ENCODE peak calls at places on chromosomes 4 and X, in five cellular contexts. M is CD8-positive, alpha-beta T cell; J is cardiac muscle cell; D is heart left ventricle; E is psoas muscle. R is an unnamed sample.

GRCh38 chrX:109199726-109200125 is 282.2 kb downstream of the GUCY2F start:
- DNase-seq in D (no peak), E (no peak), M (no peak), J (peak; percentile 53), R (no peak)

GRCh38 chr4:150315175-150315574 is 236.9 kb downstream of the DCLK2 start:
- DNase-seq in E (no peak), D (no peak), J (peak; percentile 39), M (no peak), R (no peak)

GRCh38 chr4:7813674-7814073 is 126.0 kb downstream of the AFAP1 start:
- DNase-seq in E (no peak), J (peak; percentile 64), M (no peak), D (no peak), R (no peak)

GRCh38 chr4:77309496-77309895 is 152.5 kb downstream of the CCNG2 start:
- DNase-seq in D (no peak), J (no peak), M (no peak), E (no peak), R (no peak)

GRCh38 chr4:41572414-41572986 is 34.5 kb downstream of the LIMCH1 start:
- DNase-seq in J (no peak), M (no peak), D (no peak), E (no peak), R (no peak)

GRCh38 chr4:168876106-168876505 is 133.9 kb downstream of the CBR4 start:
- DNase-seq in J (no peak), M (no peak), D (no peak), E (no peak), R (no peak)

GRCh38 chr4:2186133-2186864 is 55.6 kb downstream of the HAUS3 start:
- DNase-seq in J (peak; percentile 63), E (no peak), D (no peak), M (no peak), R (peak; percentile 52)

GRCh38 chrX:2360731-2361130 is 140.0 kb downstream of the DHRSX start:
- DNase-seq in J (peak; percentile 71), E (no peak), D (no peak), M (no peak), R (no peak)

GRCh38 chr4:181592221-181592745 is 650.9 kb upstream of the TENM3 start:
- DNase-seq in D (no peak), J (peak; percentile 9), M (no peak), E (no peak), R (no peak)

GRCh38 chr4:62531731-62532130 is 1331.6 kb downstream of the ADGRL3 start:
- DNase-seq in J (no peak), E (no peak), D (no peak), M (no peak), R (no peak)

GRCh38 chr4:186593587-186593973 is 38.2 kb upstream of the MTNR1A start:
- DNase-seq in E (no peak), J (no peak), D (no peak), M (no peak), R (no peak)

GRCh38 chr4:8651661-8652180 is 59.2 kb downstream of the CPZ start:
- DNase-seq in D (peak; percentile 14), E (no peak), J (no peak), M (no peak), R (no peak)

GRCh38 chr4:186104895-186105720 is 604 bp downstream of the FAM149A start:
- DNase-seq in E (peak; percentile 56), J (peak; percentile 8), M (no peak), D (no peak), R (no peak)

GRCh38 chr4:186500721-186501304 is 54.6 kb downstream of the MTNR1A start:
- DNase-seq in M (no peak), D (no peak), E (no peak), J (peak; percentile 3), R (no peak)

GRCh38 chrX:148268646-148269045 is 231.8 kb upstream of the AFF2 start:
- DNase-seq in M (no peak), E (no peak), J (no peak), D (no peak), R (no peak)

GRCh38 chr4:185671041-185671440 is 135.7 kb upstream of the PDLIM3 start:
- DNase-seq in J (no peak), E (no peak), D (no peak), M (no peak), R (no peak)

GRCh38 chr4:17726911-17727310 is 54.5 kb downstream of the FAM184B start:
- DNase-seq in D (no peak), E (no peak), J (no peak), M (no peak), R (no peak)

GRCh38 chrX:81291996-81292395 is 90.1 kb downstream of the SH3BGRL start:
- DNase-seq in M (no peak), D (no peak), E (no peak), J (no peak), R (no peak)

GRCh38 chrX:148984238-148984637 is 483.8 kb downstream of the AFF2 start:
- DNase-seq in E (no peak), J (no peak), M (no peak), D (no peak), R (no peak)

DNA sequence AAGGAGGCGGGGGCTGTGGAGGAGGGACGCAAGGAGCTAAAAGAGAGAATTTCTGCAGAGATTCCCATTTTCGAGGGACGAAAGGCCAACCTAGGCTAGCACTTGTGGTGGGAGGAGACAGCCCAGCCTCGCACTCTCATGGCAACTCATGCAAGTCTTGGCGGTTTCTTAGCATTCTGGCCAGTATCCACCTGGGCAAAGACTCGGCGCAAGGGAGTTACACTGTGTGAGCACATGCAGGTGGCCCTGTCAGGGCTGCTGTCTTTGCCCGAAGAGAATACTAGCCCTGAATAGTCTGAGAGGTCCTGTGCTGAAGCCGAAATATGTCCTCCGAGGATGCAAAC is 15.5 kb downstream of the MCF2 start:
- DNase-seq in E (no peak), D (no peak), J (peak; percentile 5), M (no peak), R (no peak)
- H3K4me3 ChIP-seq in E (peak overlapping the region; percentile 57), D (peak overlapping the region; percentile 53), J (peak overlapping the region; percentile 32), M (no peak overlapping the region), R (no peak overlapping the region)

GRCh38 chrX:105229146-105229545 is 8.7 kb upstream of the TEX13A start:
- DNase-seq in J (no peak), D (no peak), M (no peak), E (no peak), R (no peak)
- H3K4me3 ChIP-seq in J (no peak overlapping the region), D (no peak overlapping the region), M (no peak overlapping the region), E (no peak overlapping the region), R (no peak overlapping the region)

GRCh38 chrX:41010188-41010846 is 74.9 kb upstream of the USP9X start:
- DNase-seq in D (peak; percentile 82), E (peak; percentile 83), M (peak; percentile 0), J (peak; percentile 98), R (no peak)
- H3K4me3 ChIP-seq in D (peak overlapping the region; percentile 50), E (peak overlapping the region; percentile 53), M (peak overlapping the region; percentile 59), J (no peak overlapping the region), R (no peak overlapping the region)

GRCh38 chrX:54178100-54178940 is 4.7 kb downstream of the FAM120C start:
- DNase-seq in J (peak; percentile 81), E (no peak), M (no peak), D (no peak), R (no peak)
- H3K4me3 ChIP-seq in J (no peak overlapping the region), E (no peak overlapping the region), M (no peak overlapping the region), D (no peak overlapping the region), R (peak overlapping the region; percentile 8)

R was measured in HCT116.